ENCODE peak calls at places on chromosomes 4 and X, in four cellular contexts. One of them, this sample, is unnamed.

GRCh38 chr4:110249687-110250387 is 51.4 kb upstream of the ELOVL6 start:
- DNase-seq in IMR-90: no peak
- DNase-seq in GM12878: no peak
- DNase-seq in K562: no peak
- DNase-seq in this sample: no peak

GRCh38 chr4:41135761-41136160 is 78.6 kb downstream of the APBB2 start:
- DNase-seq in IMR-90: no peak
- DNase-seq in GM12878: no peak
- DNase-seq in K562: no peak
- DNase-seq in this sample: no peak

GRCh38 chrX:25016938-25017598 is 1.3 kb upstream of the ARX start:
- DNase-seq in IMR-90: no peak
- DNase-seq in GM12878: no peak
- DNase-seq in K562: no peak
- DNase-seq in this sample: no peak

GRCh38 chrX:154114652-154115051 is 17.1 kb upstream of the MECP2 start:
- DNase-seq in IMR-90: no peak
- DNase-seq in GM12878: no peak
- DNase-seq in K562: no peak
- DNase-seq in this sample: no peak

GRCh38 chr4:25814323-25814722 is 48.5 kb downstream of the SEL1L3 start:
- DNase-seq in IMR-90: peak
- DNase-seq in GM12878: no peak
- DNase-seq in K562: no peak
- DNase-seq in this sample: peak

GRCh38 chr4:119721878-119722277 is 93.3 kb upstream of the PDE5A start:
- DNase-seq in IMR-90: no peak
- DNase-seq in GM12878: no peak
- DNase-seq in K562: no peak
- DNase-seq in this sample: no peak

GRCh38 chr4:26406346-26406975 is 83.8 kb downstream of the CCKAR start:
- DNase-seq in IMR-90: peak
- DNase-seq in GM12878: no peak
- DNase-seq in K562: no peak
- DNase-seq in this sample: no peak

GRCh38 chrX:152632445-152633097 is 5.1 kb upstream of the GABRQ start:
- DNase-seq in IMR-90: peak
- DNase-seq in GM12878: no peak
- DNase-seq in K562: peak
- DNase-seq in this sample: peak

GRCh38 chrX:104681214-104681613 is 115.2 kb downstream of the IL1RAPL2 start:
- DNase-seq in IMR-90: no peak
- DNase-seq in GM12878: no peak
- DNase-seq in K562: no peak
- DNase-seq in this sample: no peak

GRCh38 chr4:176185068-176185467 is 10.3 kb downstream of the SPATA4 start:
- DNase-seq in IMR-90: peak
- DNase-seq in GM12878: no peak
- DNase-seq in K562: no peak
- DNase-seq in this sample: no peak

GRCh38 chr4:94447754-94448411 is 3.9 kb upstream of the PDLIM5 start:
- DNase-seq in IMR-90: no peak
- DNase-seq in GM12878: no peak
- DNase-seq in K562: no peak
- DNase-seq in this sample: no peak

GRCh38 chrX:102712967-102713677 is 874 bp downstream of the GPRASP2 start:
- DNase-seq in IMR-90: peak
- DNase-seq in GM12878: no peak
- DNase-seq in K562: peak
- DNase-seq in this sample: peak

GRCh38 chr4:94446386-94446785 is 5.4 kb upstream of the PDLIM5 start:
- DNase-seq in IMR-90: peak
- DNase-seq in GM12878: no peak
- DNase-seq in K562: no peak
- DNase-seq in this sample: no peak

GRCh38 chrX:9940397-9940796 is 26.8 kb upstream of the CLDN34 start:
- DNase-seq in IMR-90: peak
- DNase-seq in GM12878: no peak
- DNase-seq in K562: no peak
- DNase-seq in this sample: no peak

GRCh38 chr4:156173937-156174336 is 220.3 kb upstream of the CTSO start:
- DNase-seq in IMR-90: no peak
- DNase-seq in GM12878: no peak
- DNase-seq in K562: no peak
- DNase-seq in this sample: no peak

GRCh38 chr4:10461091-10461849 is 4.0 kb upstream of the ZNF518B start:
- DNase-seq in IMR-90: peak
- DNase-seq in GM12878: peak
- DNase-seq in K562: peak
- DNase-seq in this sample: peak

GRCh38 chrX:118637997-118638396 is 89.4 kb upstream of the IL13RA1 start:
- DNase-seq in IMR-90: peak
- DNase-seq in GM12878: no peak
- DNase-seq in K562: no peak
- DNase-seq in this sample: no peak

GRCh38 chrX:45714864-45715263 is 514.2 kb upstream of the DIPK2B start:
- DNase-seq in IMR-90: peak
- DNase-seq in GM12878: peak
- DNase-seq in K562: no peak
- DNase-seq in this sample: no peak

GRCh38 chr4:116702949-116703348 is 382.4 kb downstream of the TRAM1L1 start:
- DNase-seq in IMR-90: no peak
- DNase-seq in GM12878: no peak
- DNase-seq in K562: no peak
- DNase-seq in this sample: no peak

GRCh38 chr4:1541449-1542225 is 135.4 kb upstream of the NKX1-1 start:
- DNase-seq in IMR-90: no peak
- DNase-seq in GM12878: no peak
- DNase-seq in K562: peak
- DNase-seq in this sample: peak

GRCh38 chr4:84917087-84917821 is 49.2 kb downstream of the WDFY3 start:
- DNase-seq in IMR-90: peak
- DNase-seq in GM12878: no peak
- DNase-seq in K562: no peak
- DNase-seq in this sample: no peak

GRCh38 chr4:48044298-48044697 is 27.7 kb downstream of the NIPAL1 start:
- DNase-seq in IMR-90: no peak
- DNase-seq in GM12878: no peak
- DNase-seq in K562: no peak
- DNase-seq in this sample: no peak

GRCh38 chr4:148151797-148152196 is 290.4 kb downstream of the NR3C2 start:
- DNase-seq in IMR-90: no peak
- DNase-seq in GM12878: no peak
- DNase-seq in K562: no peak
- DNase-seq in this sample: no peak

GRCh38 chrX:153973127-153974002 is 811 bp downstream of the TMEM187 start:
- DNase-seq in IMR-90: no peak
- DNase-seq in GM12878: no peak
- DNase-seq in K562: no peak
- DNase-seq in this sample: no peak

GRCh38 chr4:21827575-21827974 is 121.0 kb downstream of the KCNIP4 start:
- DNase-seq in IMR-90: peak
- DNase-seq in GM12878: no peak
- DNase-seq in K562: no peak
- DNase-seq in this sample: no peak

GRCh38 chr4:110088670-110089069 is 109.7 kb downstream of the ELOVL6 start:
- DNase-seq in IMR-90: peak
- DNase-seq in GM12878: peak
- DNase-seq in K562: no peak
- DNase-seq in this sample: peak

GRCh38 chrX:48711929-48712505 is 15.5 kb downstream of the SUV39H1 start:
- DNase-seq in IMR-90: no peak
- DNase-seq in GM12878: no peak
- DNase-seq in K562: no peak
- DNase-seq in this sample: no peak

GRCh38 chrX:132023117-132023895 is at the start of gene STK26:
- DNase-seq in IMR-90: no peak
- DNase-seq in GM12878: no peak
- DNase-seq in K562: peak
- DNase-seq in this sample: peak

GRCh38 chr4:100302061-100303026 is 112.1 kb upstream of the DDIT4L start:
- DNase-seq in IMR-90: no peak
- DNase-seq in GM12878: no peak
- DNase-seq in K562: no peak
- DNase-seq in this sample: no peak

GRCh38 chr4:15436515-15436914 is 8.7 kb downstream of the C1QTNF7 start:
- DNase-seq in IMR-90: peak
- DNase-seq in GM12878: no peak
- DNase-seq in K562: no peak
- DNase-seq in this sample: no peak

GRCh38 chrX:40550069-40550468 is 30.7 kb upstream of the ATP6AP2 start:
- DNase-seq in IMR-90: no peak
- DNase-seq in GM12878: no peak
- DNase-seq in K562: no peak
- DNase-seq in this sample: no peak

GRCh38 chr4:9771069-9771468 is 10.4 kb upstream of the DRD5 start:
- DNase-seq in IMR-90: no peak
- DNase-seq in GM12878: no peak
- DNase-seq in K562: no peak
- DNase-seq in this sample: no peak

GRCh38 chr4:137531951-137532868 is at the start of gene PCDH18:
- DNase-seq in IMR-90: peak
- DNase-seq in GM12878: peak
- DNase-seq in K562: no peak
- DNase-seq in this sample: no peak

GRCh38 chr4:150874386-150875226 is 140.5 kb downstream of the LRBA start:
- DNase-seq in IMR-90: no peak
- DNase-seq in GM12878: no peak
- DNase-seq in K562: no peak
- DNase-seq in this sample: no peak

GRCh38 chr4:90792689-90793088 is 665.5 kb downstream of the CCSER1 start:
- DNase-seq in IMR-90: no peak
- DNase-seq in GM12878: no peak
- DNase-seq in K562: no peak
- DNase-seq in this sample: no peak

GRCh38 chrX:79369871-79370270 is 2.7 kb upstream of the ITM2A start:
- DNase-seq in IMR-90: no peak
- DNase-seq in GM12878: no peak
- DNase-seq in K562: no peak
- DNase-seq in this sample: no peak

GRCh38 chrX:34903316-34903715 is 39.3 kb upstream of the FAM47B start:
- DNase-seq in IMR-90: peak
- DNase-seq in GM12878: no peak
- DNase-seq in K562: no peak
- DNase-seq in this sample: no peak
- TF ChIP-seq CEBPB in IMR-90: no peak
- TF ChIP-seq CEBPB in GM12878: no peak
- TF ChIP-seq CEBPB in K562: no peak
- TF ChIP-seq CEBPB in this sample: no peak

DNA sequence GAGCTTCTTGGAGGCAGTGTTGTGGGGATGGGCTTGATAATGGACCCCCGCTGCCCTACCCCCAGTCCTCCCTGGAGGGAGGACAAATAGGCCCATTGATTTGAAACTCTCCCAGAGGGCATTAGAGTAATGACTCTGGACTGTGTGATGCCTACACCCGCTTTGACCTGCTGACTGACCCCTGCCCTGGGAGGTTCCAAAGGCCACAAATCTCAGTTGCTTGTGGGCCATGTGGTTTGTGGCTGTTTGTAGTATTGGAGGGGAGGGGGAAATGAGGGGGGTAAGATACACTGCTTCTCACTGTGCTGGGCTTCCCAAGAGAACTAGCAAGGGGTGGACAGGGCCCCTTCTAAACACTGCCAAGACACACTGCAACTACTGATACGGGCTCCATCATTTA is 27.6 kb upstream of the BCORL1 start:
- DNase-seq in IMR-90: no peak
- DNase-seq in GM12878: no peak
- DNase-seq in K562: no peak
- DNase-seq in this sample: no peak
- TF ChIP-seq ELK1 in IMR-90: no peak
- TF ChIP-seq ELK1 in GM12878: no peak
- TF ChIP-seq ELK1 in K562: no peak
- TF ChIP-seq ELK1 in this sample: no peak

DNA sequence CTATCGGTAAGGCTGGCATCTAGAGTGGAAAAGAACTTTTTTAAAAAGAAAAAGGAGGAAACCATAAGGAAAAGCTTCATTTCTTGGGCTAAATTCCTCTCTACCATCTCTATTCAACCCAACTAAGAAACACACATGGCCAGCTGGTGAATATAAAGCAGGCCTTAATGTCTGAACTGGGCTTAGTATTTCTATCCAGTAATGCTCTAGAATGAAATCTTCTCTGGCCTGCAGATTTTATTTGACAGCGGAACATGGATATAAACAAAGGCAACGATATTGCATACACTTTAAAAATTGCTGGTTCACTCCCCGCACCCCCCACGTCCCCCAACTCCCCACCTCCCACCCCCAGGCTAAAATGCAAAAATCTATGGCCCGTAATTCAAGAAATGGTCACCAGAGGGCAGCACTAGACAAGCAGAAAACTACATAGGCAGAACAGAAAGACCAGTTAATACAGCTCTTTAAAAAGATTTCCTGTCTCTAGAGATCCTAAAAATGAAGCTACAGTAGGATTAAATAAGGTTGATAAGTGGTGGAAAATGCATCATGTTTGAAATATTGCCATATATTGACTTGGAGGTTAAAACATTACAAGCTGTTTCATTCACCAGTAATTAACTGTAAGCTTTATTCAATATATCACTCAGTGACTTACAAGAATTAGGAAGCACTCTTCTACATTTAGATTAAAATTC is 155.2 kb upstream of the GALNT7 start:
- DNase-seq in IMR-90: peak
- DNase-seq in GM12878: peak
- DNase-seq in K562: peak
- DNase-seq in this sample: peak
- TF ChIP-seq CEBPB in IMR-90: no peak
- TF ChIP-seq CEBPB in GM12878: no peak
- TF ChIP-seq CEBPB in K562: no peak
- TF ChIP-seq CEBPB in this sample: no peak

GRCh38 chrX:140580478-140580877 is 75.6 kb upstream of the SOX3 start:
- DNase-seq in IMR-90: no peak
- DNase-seq in GM12878: no peak
- DNase-seq in K562: no peak
- DNase-seq in this sample: no peak
- TF ChIP-seq ELK1 in IMR-90: no peak
- TF ChIP-seq ELK1 in GM12878: no peak
- TF ChIP-seq ELK1 in K562: no peak
- TF ChIP-seq ELK1 in this sample: no peak

GRCh38 chr4:128068927-128069326 is 7.8 kb downstream of the LARP1B start:
- DNase-seq in IMR-90: peak
- DNase-seq in GM12878: no peak
- DNase-seq in K562: peak
- DNase-seq in this sample: peak
- TF ChIP-seq CEBPB in IMR-90: no peak
- TF ChIP-seq CEBPB in GM12878: no peak
- TF ChIP-seq CEBPB in K562: no peak
- TF ChIP-seq CEBPB in this sample: no peak

GRCh38 chr4:23999714-24000113 is 109.9 kb upstream of the PPARGC1A start:
- DNase-seq in IMR-90: peak
- DNase-seq in GM12878: no peak
- DNase-seq in K562: no peak
- DNase-seq in this sample: no peak
- TF ChIP-seq ELK1 in IMR-90: no peak
- TF ChIP-seq ELK1 in GM12878: no peak
- TF ChIP-seq ELK1 in K562: no peak
- TF ChIP-seq ELK1 in this sample: no peak